ENCODE peak calls at places on chromosomes 2 and 18, in six cellular contexts. F is BJ, K is stromal cell of bone marrow, V is KG1, G is iris pigment epithelial cell, H is glutamatergic neuron. U is an unnamed sample.

GRCh38 chr2:219803294-219803693 is 175.9 kb downstream of the SLC4A3 start:
- DNase-seq in F (peak), K (peak), V (no peak), H (no peak), G (peak), U (peak)

GRCh38 chr18:56650056-56650455 is 1.1 kb upstream of the WDR7 start:
- DNase-seq in V (no peak), F (no peak), G (peak), K (no peak), H (no peak), U (no peak)

GRCh38 chr2:239381709-239382134 is 19.1 kb downstream of the HDAC4 start:
- DNase-seq in H (peak), F (no peak), G (no peak), V (no peak), K (no peak), U (no peak)

GRCh38 chr2:226984461-226985226 is 148.8 kb downstream of the RHBDD1 start:
- DNase-seq in K (no peak), V (no peak), G (no peak), H (no peak), F (no peak), U (no peak)

GRCh38 chr2:60890393-60890707 is 9.0 kb downstream of the REL start:
- DNase-seq in G (no peak), F (no peak), H (no peak), V (no peak), K (no peak), U (no peak)

GRCh38 chr2:68103026-68103425 is 40.2 kb upstream of the C1D start:
- DNase-seq in F (no peak), G (peak), H (no peak), V (no peak), K (peak), U (no peak)

GRCh38 chr18:46497129-46497528 is 159.9 kb downstream of the LOXHD1 start:
- DNase-seq in K (no peak), F (no peak), G (peak), V (no peak), H (no peak), U (no peak)

GRCh38 chr18:44844486-44844885 is 163.8 kb downstream of the SETBP1 start:
- DNase-seq in V (no peak), G (no peak), F (no peak), K (no peak), H (no peak), U (no peak)

GRCh38 chr18:13558132-13558531 is 168.2 kb downstream of the FAM210A start:
- DNase-seq in K (no peak), F (no peak), H (peak), G (peak), V (no peak), U (no peak)

GRCh38 chr2:58798787-58799186 is 557.7 kb upstream of the FANCL start:
- DNase-seq in H (peak), V (no peak), F (no peak), K (no peak), G (no peak), U (no peak)

GRCh38 chr2:135951071-135951583 is 34.3 kb downstream of the DARS1 start:
- DNase-seq in V (no peak), K (no peak), F (no peak), G (no peak), H (no peak), U (no peak)

GRCh38 chr2:66236816-66237469 is 198.0 kb upstream of the MEIS1 start:
- DNase-seq in K (no peak), G (no peak), F (no peak), V (no peak), H (no peak), U (no peak)

GRCh38 chr2:190882831-190883582 is 2.4 kb downstream of the GLS start:
- DNase-seq in H (no peak), G (no peak), K (no peak), V (no peak), F (no peak), U (no peak)

GRCh38 chr2:104976603-104977120 is 61.2 kb upstream of the MRPS9 start:
- DNase-seq in V (peak), F (no peak), K (no peak), G (no peak), H (no peak), U (no peak)